ENCODE peak calls at places on chromosome 9, in eight cellular contexts. C is cardiac fibroblast, O is heart right ventricle, X is right lobe of liver, F is astrocyte of the spinal cord, G is BE2C, E is A549, P is BJ. V is an unnamed sample.

GRCh38 chr9:93205045-93205768 is 21.3 kb downstream of the WNK2 start:
- DNase-seq in O (peak), C (peak), E (no peak), F (no peak), X (no peak), G (peak), P (no peak), V (no peak)

GRCh38 chr9:114238919-114239879 is 83.7 kb upstream of the ORM1 start:
- DNase-seq in F (peak), E (peak), C (peak), O (no peak), G (peak), P (peak), X (no peak), V (no peak)

GRCh38 chr9:77019810-77020437 is 469 bp downstream of the FOXB2 start:
- DNase-seq in G (no peak), P (no peak), C (no peak), X (no peak), F (no peak), E (no peak), O (no peak), V (no peak)

GRCh38 chr9:95749493-95749892 is 126.0 kb upstream of the ERCC6L2 start:
- DNase-seq in F (no peak), O (no peak), X (no peak), C (no peak), P (no peak), G (no peak), E (no peak), V (no peak)

GRCh38 chr9:130769004-130769403 is 66.0 kb upstream of the ABL1 start:
- DNase-seq in G (no peak), O (no peak), F (no peak), P (no peak), E (no peak), X (no peak), C (no peak), V (no peak)

GRCh38 chr9:118829334-118829733 is 539.9 kb downstream of the BRINP1 start:
- DNase-seq in O (no peak), G (no peak), X (no peak), E (no peak), F (no peak), C (no peak), P (no peak), V (peak)

GRCh38 chr9:83047839-83048775 is 14.8 kb downstream of the RASEF start:
- DNase-seq in G (no peak), O (no peak), C (peak), P (no peak), E (peak), F (peak), X (peak), V (peak)

GRCh38 chr9:806285-807156 is 35.0 kb upstream of the DMRT1 start:
- DNase-seq in G (no peak), X (no peak), C (peak), O (no peak), E (peak), P (no peak), F (peak), V (no peak)

GRCh38 chr9:137320555-137321384 is 18.7 kb upstream of the NRARP start:
- DNase-seq in P (no peak), F (no peak), X (no peak), O (peak), E (no peak), G (peak), C (no peak), V (no peak)

GRCh38 chr9:131045300-131046092 is 36.5 kb downstream of the LAMC3 start:
- DNase-seq in G (no peak), X (no peak), O (no peak), E (peak), P (no peak), F (no peak), C (peak), V (no peak)

GRCh38 chr9:15231788-15232635 is 75.0 kb downstream of the TTC39B start:
- DNase-seq in P (no peak), O (no peak), G (peak), E (peak), C (peak), X (no peak), F (no peak), V (no peak)

DNA sequence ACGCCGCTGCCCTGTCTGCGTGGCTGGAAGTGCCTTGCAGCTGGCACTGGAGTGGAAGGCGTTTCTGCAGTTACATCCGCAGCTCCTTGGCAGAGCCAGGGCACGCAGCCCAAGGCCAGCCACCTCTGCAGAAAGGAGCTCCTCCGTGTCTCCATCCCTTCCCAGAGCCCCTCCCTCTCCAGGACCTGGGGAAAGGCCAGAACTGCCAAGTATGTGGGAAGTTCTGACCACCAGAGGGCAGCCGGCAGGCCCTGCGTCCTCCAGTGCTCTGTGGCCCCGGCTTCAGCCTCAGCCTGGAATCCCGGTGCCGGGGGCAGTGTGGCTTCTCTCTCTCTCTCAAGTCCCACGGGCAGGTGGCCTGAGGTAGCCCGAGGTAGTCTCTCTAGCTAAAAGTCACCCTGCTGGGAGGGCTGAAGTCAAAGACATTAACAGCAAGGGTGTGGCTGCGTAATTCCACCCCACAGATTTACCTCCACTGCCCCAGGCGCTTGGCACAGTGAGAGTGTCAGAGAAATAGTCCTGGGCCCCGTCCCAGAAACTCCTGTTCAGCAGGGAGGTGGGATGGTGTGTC is 101.7 kb upstream of the FCN2 start:
- DNase-seq in O (peak), C (peak), E (peak), G (peak), F (peak), P (no peak), X (peak), V (no peak)
- TF ChIP-seq CTCF in O (peak), C (peak), E (peak), G (peak), F (peak), P (peak), X (peak), V (peak)

GRCh38 chr9:125749287-125749935 is 2.2 kb downstream of the PBX3 start:
- DNase-seq in F (peak), G (no peak), O (no peak), P (no peak), E (no peak), C (no peak), X (no peak), V (no peak)
- H3K4me3 ChIP-seq in F (peak), G (peak), O (peak), P (peak), E (no peak), C (no peak), X (peak), V (peak)

GRCh38 chr9:3510796-3511195 is 15.0 kb downstream of the RFX3 start:
- DNase-seq in P (no peak), G (no peak), F (no peak), X (no peak), E (no peak), C (no peak), O (no peak), V (no peak)

GRCh38 chr9:3509926-3510325 is 15.9 kb downstream of the RFX3 start:
- DNase-seq in X (no peak), E (no peak), C (no peak), G (peak), P (no peak), F (no peak), O (no peak), V (no peak)

GRCh38 chr9:3511537-3511936 is 14.3 kb downstream of the RFX3 start:
- DNase-seq in C (no peak), F (no peak), X (no peak), G (no peak), P (no peak), E (no peak), O (no peak), V (no peak)

GRCh38 chr9:3514786-3515185 is 11.0 kb downstream of the RFX3 start:
- DNase-seq in F (no peak), X (no peak), G (no peak), E (no peak), O (no peak), C (no peak), P (no peak), V (no peak)

GRCh38 chr9:3513265-3513818 is 12.5 kb downstream of the RFX3 start:
- DNase-seq in C (no peak), X (no peak), E (no peak), P (no peak), F (no peak), O (no peak), G (no peak), V (no peak)
- TF ChIP-seq CTCF in C (no peak), X (no peak), E (peak), P (no peak), F (no peak), O (no peak), G (no peak), V (no peak)

DNA sequence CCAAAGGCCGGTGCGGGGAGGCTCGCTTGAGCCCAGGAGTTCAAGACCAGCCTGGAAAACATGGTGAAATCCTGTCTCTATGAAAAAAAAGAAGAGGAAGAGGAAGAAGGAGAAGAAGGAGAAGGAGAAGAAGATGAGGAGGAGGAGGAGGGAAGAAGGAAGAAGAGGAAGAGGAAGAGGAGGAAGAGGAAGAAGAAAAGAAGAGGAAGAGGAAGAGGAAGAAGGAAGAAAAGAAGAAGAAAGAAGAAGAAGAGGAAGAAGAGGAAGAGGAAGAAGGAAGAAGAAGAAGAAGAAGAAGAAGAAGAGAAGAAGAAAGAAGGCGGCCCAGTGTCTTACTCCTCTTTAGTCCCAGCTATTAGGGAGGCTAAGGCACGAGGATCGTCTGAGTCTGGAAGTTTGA is 44.8 kb upstream of the XPA start:
- DNase-seq in P (no peak), G (no peak), X (no peak), E (no peak), F (no peak), C (no peak), O (no peak), V (no peak)
- H3K4me3 ChIP-seq in P (no peak), G (no peak), X (no peak), E (no peak), F (no peak), C (no peak), O (no peak), V (no peak)

DNA sequence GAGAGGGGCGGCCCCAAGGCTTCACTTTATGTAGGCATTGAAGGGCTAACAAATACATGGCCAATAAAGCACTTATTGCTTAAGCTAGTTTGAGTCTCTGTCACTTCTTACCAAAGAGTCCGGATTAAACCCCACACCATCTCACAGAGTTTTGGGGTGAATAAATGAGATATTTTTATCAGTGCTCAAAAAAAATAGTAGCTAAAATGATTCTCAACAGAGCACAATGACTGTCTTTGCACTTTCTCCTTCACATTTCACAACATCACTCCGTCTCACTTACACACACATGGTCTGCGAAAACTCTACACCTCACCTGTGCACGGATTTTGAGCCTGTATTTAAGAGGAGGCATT is 92.9 kb downstream of the LMX1B start:
- DNase-seq in O (no peak), F (no peak), E (no peak), X (no peak), P (no peak), G (no peak), C (no peak), V (no peak)
- TF ChIP-seq CTCF in O (no peak), F (no peak), E (peak), X (no peak), P (no peak), G (no peak), C (no peak), V (no peak)

GRCh38 chr9:7108956-7109355 is 351.2 kb downstream of the KDM4C start:
- DNase-seq in E (no peak), P (no peak), O (no peak), X (no peak), G (no peak), C (no peak), F (no peak), V (no peak)
- H3K4me3 ChIP-seq in E (no peak), P (no peak), O (no peak), X (no peak), G (no peak), C (no peak), F (no peak), V (no peak)

DNA sequence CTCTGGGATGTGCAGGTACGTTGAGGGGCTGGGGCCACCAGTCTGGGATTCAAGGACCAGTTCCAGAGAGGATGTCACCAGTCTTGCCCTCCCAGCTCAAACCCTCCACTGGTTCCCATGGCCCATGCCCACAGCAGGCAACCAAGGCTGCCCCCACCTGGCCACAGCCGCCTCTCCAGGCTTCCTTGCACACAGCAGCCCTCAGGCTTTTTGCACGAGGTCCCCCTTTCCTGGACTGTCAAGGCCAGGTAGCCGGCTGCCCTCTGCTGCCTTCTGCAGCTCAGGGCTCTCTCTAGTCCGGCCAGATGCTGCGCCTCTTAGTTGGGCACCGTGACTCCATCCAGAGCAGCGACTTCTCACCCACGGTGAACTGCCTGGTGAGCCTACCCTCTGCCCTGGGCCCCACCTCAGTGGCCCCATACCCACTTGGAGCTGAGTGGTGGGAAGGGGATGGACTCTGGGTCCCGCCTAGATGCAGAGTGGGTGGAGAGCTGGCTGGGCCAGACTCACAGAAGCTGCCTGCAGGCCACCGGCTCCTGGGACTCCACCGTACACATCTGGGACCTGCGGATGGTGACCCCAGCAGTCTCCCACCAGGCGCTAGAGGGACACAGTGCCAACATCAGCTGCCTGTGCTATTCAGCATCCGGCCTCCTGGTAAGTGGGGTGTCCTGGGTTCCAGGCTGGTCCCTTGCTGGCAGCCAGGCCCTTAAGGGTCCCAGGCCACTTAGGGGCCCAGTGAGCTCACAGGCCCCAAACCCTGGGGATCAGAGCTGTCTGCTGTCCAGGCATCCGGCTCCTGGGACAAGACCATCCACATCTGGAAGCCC is 2.9 kb downstream of the WDR38 start:
- DNase-seq in X (no peak), G (peak), C (no peak), P (no peak), F (no peak), E (no peak), O (no peak), V (no peak)
- TF ChIP-seq CTCF in X (peak), G (peak), C (peak), P (peak), F (peak), E (peak), O (peak), V (peak)